ENCODE peak calls at places on chromosomes 16 and 17, in six cellular contexts. H is HTR-8/SVneo; O is activated naive CD4-positive, alpha-beta T cell; S is fibroblast of villous mesenchyme; I is T-helper 22 cell; R is upper lobe of left lung. P is an unnamed sample.
A peak's percentile ranks its signal among the peaks of the same experiment; 100 is the strongest.

GRCh38 chr17:34312080-34312479 is 7.2 kb upstream of the CCL8 start:
- DNase-seq in H (no peak), O (no peak), S (peak; percentile 82), I (no peak), R (no peak), P (no peak)

GRCh38 chr17:82752371-82753200 is 721 bp downstream of the TBCD start:
- DNase-seq in H (no peak), O (no peak), S (peak; percentile 43), I (no peak), R (no peak), P (peak; percentile 31)

GRCh38 chr17:50686494-50687199 is 21.1 kb downstream of the ANKRD40 start:
- DNase-seq in H (peak; percentile 85), O (no peak), S (peak; percentile 64), I (no peak), R (peak; percentile 48), P (no peak)

GRCh38 chr16:30567991-30568638 is 3.4 kb downstream of the ZNF688 start:
- DNase-seq in H (peak; percentile 86), O (no peak), S (peak; percentile 98), I (peak; percentile 33), R (peak; percentile 40), P (peak; percentile 96)

GRCh38 chr17:69424287-69425041 is 10.0 kb downstream of the MAP2K6 start:
- DNase-seq in H (no peak), O (no peak), S (no peak), I (no peak), R (no peak), P (no peak)

GRCh38 chr16:66618588-66618987 is 14.1 kb downstream of the CMTM3 start:
- DNase-seq in H (peak; percentile 80), O (no peak), S (peak; percentile 95), I (no peak), R (no peak), P (peak; percentile 96)

GRCh38 chr17:77320046-77320445 is 179.3 kb downstream of the SEC14L1 start:
- DNase-seq in H (no peak), O (no peak), S (peak; percentile 89), I (no peak), R (no peak), P (peak; percentile 50)

GRCh38 chr16:27237229-27238015 is 31.1 kb downstream of the NSMCE1 start:
- DNase-seq in H (no peak), O (peak; percentile 59), S (no peak), I (peak; percentile 61), R (peak; percentile 58), P (no peak)

GRCh38 chr16:87383522-87384161 is at the start of gene FBXO31:
- DNase-seq in H (peak; percentile 81), O (peak; percentile 100), S (peak; percentile 90), I (peak; percentile 80), R (peak; percentile 92), P (peak; percentile 88)

GRCh38 chr16:86252596-86252995 is 257.7 kb upstream of the FOXF1 start:
- DNase-seq in H (no peak), O (no peak), S (peak; percentile 60), I (no peak), R (no peak), P (peak; percentile 9)

GRCh38 chr17:6505425-6506142 is 50.8 kb downstream of the PITPNM3 start:
- DNase-seq in H (no peak), O (no peak), S (no peak), I (no peak), R (no peak), P (no peak)

GRCh38 chr17:17873450-17873991 is 36.7 kb upstream of the SREBF1 start:
- DNase-seq in H (no peak), O (no peak), S (no peak), I (no peak), R (no peak), P (no peak)

GRCh38 chr17:17355426-17355825 is 52.3 kb downstream of the NT5M start:
- DNase-seq in H (no peak), O (no peak), S (no peak), I (no peak), R (no peak), P (no peak)

GRCh38 chr17:17841620-17842025 is 4.8 kb upstream of the SREBF1 start:
- DNase-seq in H (no peak), O (no peak), S (no peak), I (no peak), R (peak; percentile 93), P (no peak)

GRCh38 chr17:17749921-17750320 is 68.7 kb downstream of the RAI1 start:
- DNase-seq in H (peak; percentile 53), O (no peak), S (peak; percentile 75), I (peak; percentile 33), R (peak; percentile 70), P (peak; percentile 57)

GRCh38 chr16:66935319-66936011 is at the start of gene CES2:
- DNase-seq in H (peak; percentile 64), O (no peak), S (peak; percentile 37), I (no peak), R (peak; percentile 73), P (peak; percentile 85)

GRCh38 chr17:66580178-66580577 is 254.7 kb upstream of the CACNG5 start:
- DNase-seq in H (peak; percentile 82), O (no peak), S (peak; percentile 89), I (no peak), R (peak; percentile 55), P (no peak)

GRCh38 chr16:53457670-53458069 is 23.4 kb downstream of the RBL2 start:
- DNase-seq in H (no peak), O (no peak), S (no peak), I (peak; percentile 72), R (peak; percentile 52), P (peak; percentile 29)

GRCh38 chr16:7509919-7510705 is 177.5 kb downstream of the RBFOX1 start:
- DNase-seq in H (no peak), O (no peak), S (no peak), I (no peak), R (no peak), P (no peak)

GRCh38 chr17:64128787-64129514 is 993 bp downstream of the ERN1 start:
- DNase-seq in H (no peak), O (no peak), S (peak; percentile 57), I (no peak), R (peak; percentile 63), P (peak; percentile 47)

GRCh38 chr17:50265212-50265611 is 9.1 kb upstream of the TMEM92 start:
- DNase-seq in H (no peak), O (no peak), S (no peak), I (no peak), R (peak; percentile 77), P (no peak)

GRCh38 chr17:74407384-74407783 is 24.5 kb upstream of the GPRC5C start:
- DNase-seq in H (no peak), O (no peak), S (no peak), I (no peak), R (no peak), P (no peak)

GRCh38 chr17:49162866-49163265 is 30.3 kb downstream of the B4GALNT2 start:
- DNase-seq in H (no peak), O (no peak), S (no peak), I (no peak), R (no peak), P (no peak)

GRCh38 chr17:34884597-34884996 is 76.7 kb downstream of the CCT6B start:
- DNase-seq in H (no peak), O (no peak), S (no peak), I (no peak), R (no peak), P (no peak)

GRCh38 chr17:81961087-81961514 is at the start of gene NOTUM:
- DNase-seq in H (no peak), O (no peak), S (peak; percentile 26), I (no peak), R (no peak), P (no peak)

GRCh38 chr16:87459027-87459426 is 33.8 kb downstream of the ZCCHC14 start:
- DNase-seq in H (no peak), O (no peak), S (no peak), I (no peak), R (no peak), P (no peak)

GRCh38 chr16:5615868-5616642 is 518.5 kb upstream of the EEF2KMT start:
- DNase-seq in H (peak; percentile 17), O (no peak), S (no peak), I (no peak), R (peak; percentile 26), P (no peak)

GRCh38 chr17:45081046-45081703 is 20.1 kb downstream of the NMT1 start:
- DNase-seq in H (no peak), O (no peak), S (no peak), I (no peak), R (no peak), P (no peak)

GRCh38 chr16:15782573-15783365 is 74.1 kb downstream of the MYH11 start:
- DNase-seq in H (no peak), O (no peak), S (no peak), I (no peak), R (no peak), P (no peak)

GRCh38 chr17:74960739-74961342 is 11.7 kb downstream of the HID1 start:
- DNase-seq in H (peak; percentile 67), O (no peak), S (no peak), I (no peak), R (peak; percentile 62), P (peak; percentile 32)

GRCh38 chr16:49466881-49467280 is 93.3 kb downstream of the C16orf78 start:
- DNase-seq in H (no peak), O (no peak), S (no peak), I (no peak), R (peak; percentile 15), P (no peak)

GRCh38 chr17:34598161-34598776 is 18.9 kb downstream of the TMEM132E start:
- DNase-seq in H (no peak), O (no peak), S (no peak), I (no peak), R (no peak), P (no peak)

GRCh38 chr16:22969567-22969966 is 155.6 kb downstream of the HS3ST2 start:
- DNase-seq in H (no peak), O (no peak), S (no peak), I (no peak), R (no peak), P (peak; percentile 63)

P was measured in mammary epithelial cell.